ENCODE peak calls at places on chromosomes 16 and 17, in four cellular contexts. One of them, this sample, is unnamed.

GRCh38 chr17:4040784-4041183 is 76.5 kb upstream of the ATP2A3 start:
- DNase-seq in Peyer's patch: no peak
- DNase-seq in CD8-positive, alpha-beta T cell: no peak
- DNase-seq in NT2/D1: no peak
- DNase-seq in this sample: no peak

GRCh38 chr17:79873583-79873982 is 34.3 kb upstream of the CBX4 start:
- DNase-seq in CD8-positive, alpha-beta T cell: no peak
- DNase-seq in Peyer's patch: no peak
- DNase-seq in NT2/D1: no peak
- DNase-seq in this sample: no peak

GRCh38 chr17:46949291-46950174 is 26.6 kb downstream of the GOSR2 start:
- DNase-seq in NT2/D1: no peak
- DNase-seq in Peyer's patch: no peak
- DNase-seq in CD8-positive, alpha-beta T cell: no peak
- DNase-seq in this sample: no peak

GRCh38 chr16:89446136-89446974 is 44.0 kb downstream of the ANKRD11 start:
- DNase-seq in CD8-positive, alpha-beta T cell: peak; percentile 54
- DNase-seq in NT2/D1: no peak
- DNase-seq in Peyer's patch: no peak
- DNase-seq in this sample: no peak

GRCh38 chr17:76161113-76161512 is 20.1 kb upstream of the FOXJ1 start:
- DNase-seq in NT2/D1: no peak
- DNase-seq in Peyer's patch: no peak
- DNase-seq in CD8-positive, alpha-beta T cell: no peak
- DNase-seq in this sample: no peak

GRCh38 chr17:7043195-7043543 is 723 bp downstream of the SLC16A11 start:
- DNase-seq in NT2/D1: no peak
- DNase-seq in Peyer's patch: no peak
- DNase-seq in CD8-positive, alpha-beta T cell: no peak
- DNase-seq in this sample: no peak

GRCh38 chr16:71214771-71215381 is 15.6 kb downstream of the HYDIN start:
- DNase-seq in CD8-positive, alpha-beta T cell: no peak
- DNase-seq in NT2/D1: no peak
- DNase-seq in Peyer's patch: no peak
- DNase-seq in this sample: no peak

GRCh38 chr17:51120357-51120738 is 320 bp downstream of the SPAG9 start:
- DNase-seq in CD8-positive, alpha-beta T cell: peak; percentile 61
- DNase-seq in Peyer's patch: peak; percentile 39
- DNase-seq in NT2/D1: no peak
- DNase-seq in this sample: no peak

GRCh38 chr16:87040169-87041117 is 276.7 kb downstream of the C16orf95 start:
- DNase-seq in Peyer's patch: no peak
- DNase-seq in CD8-positive, alpha-beta T cell: no peak
- DNase-seq in NT2/D1: no peak
- DNase-seq in this sample: no peak

GRCh38 chr16:67100569-67101300 is 9.0 kb upstream of the PHAF1 start:
- DNase-seq in Peyer's patch: no peak
- DNase-seq in NT2/D1: no peak
- DNase-seq in CD8-positive, alpha-beta T cell: no peak
- DNase-seq in this sample: no peak

GRCh38 chr17:80737106-80738019 is 192.7 kb downstream of the RPTOR start:
- DNase-seq in NT2/D1: no peak
- DNase-seq in Peyer's patch: peak; percentile 77
- DNase-seq in CD8-positive, alpha-beta T cell: no peak
- DNase-seq in this sample: no peak

GRCh38 chr16:55021595-55022475 is 91.2 kb downstream of the IRX5 start:
- DNase-seq in Peyer's patch: no peak
- DNase-seq in NT2/D1: no peak
- DNase-seq in CD8-positive, alpha-beta T cell: no peak
- DNase-seq in this sample: peak; percentile 55

GRCh38 chr16:85625485-85626117 is 12.5 kb downstream of the GSE1 start:
- DNase-seq in Peyer's patch: no peak
- DNase-seq in NT2/D1: no peak
- DNase-seq in CD8-positive, alpha-beta T cell: no peak
- DNase-seq in this sample: no peak
- H3K4me3 ChIP-seq in Peyer's patch: no peak overlapping the region
- H3K4me3 ChIP-seq in NT2/D1: no peak overlapping the region
- H3K4me3 ChIP-seq in CD8-positive, alpha-beta T cell: no peak overlapping the region
- H3K4me3 ChIP-seq in this sample: no peak overlapping the region

DNA sequence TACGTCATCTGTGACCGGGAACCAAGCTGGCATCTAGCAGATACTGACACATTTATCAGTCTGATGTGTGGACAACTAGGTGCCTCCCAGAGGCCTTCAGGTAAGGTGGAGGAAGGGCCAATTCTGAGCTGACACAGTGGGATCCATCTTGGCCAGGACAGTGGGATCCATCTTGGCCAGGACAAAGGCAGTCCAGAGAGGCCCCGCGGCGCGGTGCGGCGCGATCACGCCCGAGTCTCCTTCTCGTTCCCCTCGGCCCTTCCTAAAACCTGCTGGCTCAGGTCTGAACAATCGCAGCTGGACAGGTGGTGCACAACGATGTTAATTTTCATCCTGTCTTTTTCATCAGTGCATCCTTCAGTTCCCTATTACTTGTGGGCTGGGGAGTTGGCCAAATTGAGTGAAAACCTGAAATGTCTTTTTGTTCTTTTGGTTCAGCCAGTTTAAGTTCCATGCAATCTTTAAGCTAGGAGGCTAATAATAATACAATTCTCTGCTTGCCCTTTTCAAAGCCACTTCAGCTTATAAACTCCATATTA is 486 bp upstream of the WSB1 start:
- DNase-seq in NT2/D1: no peak
- DNase-seq in Peyer's patch: no peak
- DNase-seq in CD8-positive, alpha-beta T cell: no peak
- DNase-seq in this sample: no peak
- H3K4me1 ChIP-seq in NT2/D1: peaks cover 2% of the 10 kb centered on the region
- H3K4me1 ChIP-seq in Peyer's patch: peaks cover 7% of the 10 kb centered on the region
- H3K4me1 ChIP-seq in CD8-positive, alpha-beta T cell: peaks cover 23% of the 10 kb centered on the region
- H3K4me1 ChIP-seq in this sample: peaks cover 10% of the 10 kb centered on the region

DNA sequence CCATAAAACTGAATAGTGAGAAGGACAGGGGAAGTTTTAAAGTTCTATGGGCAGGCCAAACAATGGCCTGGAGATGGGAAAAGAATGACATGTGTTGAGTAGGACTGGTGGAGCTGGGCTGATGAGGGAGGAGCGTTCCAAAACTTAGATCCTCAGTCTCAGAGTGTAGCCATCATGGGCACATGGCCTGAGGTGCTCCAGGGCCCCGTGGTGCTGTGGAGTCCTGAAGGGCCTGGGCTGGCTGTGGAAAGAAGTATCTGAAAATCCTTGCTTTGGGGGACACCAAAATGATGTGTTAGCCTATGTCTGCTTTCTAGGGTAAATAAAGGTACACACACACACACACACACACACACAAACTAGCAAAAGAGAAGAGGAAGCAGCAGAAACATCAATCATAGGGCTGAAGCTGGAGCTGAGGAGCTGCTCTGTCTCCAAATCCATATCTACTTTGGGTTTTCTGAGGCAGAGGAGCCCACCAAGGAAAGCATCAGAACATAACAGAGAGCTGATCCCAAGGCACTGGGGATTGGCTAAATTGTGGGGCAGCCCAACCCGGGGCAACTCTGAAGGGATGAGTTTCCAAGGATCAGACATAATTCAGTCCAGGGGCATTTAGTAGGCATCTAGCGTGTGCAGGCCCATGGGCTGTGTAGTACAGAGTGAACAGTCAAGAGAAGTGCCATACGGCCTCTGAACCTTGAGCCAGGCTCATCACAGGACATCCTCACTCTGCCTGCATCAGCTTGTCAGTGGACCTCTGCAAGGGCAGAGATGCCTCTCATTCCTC is 85.2 kb downstream of the C16orf78 start:
- DNase-seq in CD8-positive, alpha-beta T cell: no peak
- DNase-seq in Peyer's patch: no peak
- DNase-seq in NT2/D1: no peak
- DNase-seq in this sample: no peak
- H3K4me3 ChIP-seq in CD8-positive, alpha-beta T cell: no peak overlapping the region
- H3K4me3 ChIP-seq in Peyer's patch: no peak overlapping the region
- H3K4me3 ChIP-seq in NT2/D1: no peak overlapping the region
- H3K4me3 ChIP-seq in this sample: no peak overlapping the region

GRCh38 chr17:29618272-29619065 is 4.2 kb downstream of the CORO6 start:
- DNase-seq in Peyer's patch: no peak
- DNase-seq in CD8-positive, alpha-beta T cell: no peak
- DNase-seq in NT2/D1: no peak
- DNase-seq in this sample: no peak

GRCh38 chr17:29620779-29621500 is 1.8 kb downstream of the CORO6 start:
- DNase-seq in Peyer's patch: no peak
- DNase-seq in NT2/D1: no peak
- DNase-seq in CD8-positive, alpha-beta T cell: no peak
- DNase-seq in this sample: no peak

GRCh38 chr17:29621751-29622194 is 939 bp downstream of the CORO6 start:
- DNase-seq in Peyer's patch: no peak
- DNase-seq in CD8-positive, alpha-beta T cell: no peak
- DNase-seq in NT2/D1: no peak
- DNase-seq in this sample: no peak

GRCh38 chr17:29619251-29619650 is 3.5 kb downstream of the CORO6 start:
- DNase-seq in Peyer's patch: no peak
- DNase-seq in NT2/D1: no peak
- DNase-seq in CD8-positive, alpha-beta T cell: no peak
- DNase-seq in this sample: no peak

GRCh38 chr17:29620271-29620670 is 2.4 kb downstream of the CORO6 start:
- DNase-seq in Peyer's patch: no peak
- DNase-seq in CD8-positive, alpha-beta T cell: no peak
- DNase-seq in NT2/D1: peak; percentile 39
- DNase-seq in this sample: no peak
- H3K4me1 ChIP-seq in Peyer's patch: peaks cover 36% of the 10 kb centered on the region
- H3K4me1 ChIP-seq in CD8-positive, alpha-beta T cell: peaks cover 47% of the 10 kb centered on the region
- H3K4me1 ChIP-seq in NT2/D1: peaks cover 26% of the 10 kb centered on the region
- H3K4me1 ChIP-seq in this sample: peaks cover 23% of the 10 kb centered on the region

GRCh38 chr17:64424318-64424717 is 24.6 kb upstream of the MILR1 start:
- DNase-seq in CD8-positive, alpha-beta T cell: no peak
- DNase-seq in NT2/D1: no peak
- DNase-seq in Peyer's patch: no peak
- DNase-seq in this sample: no peak

GRCh38 chr17:64413505-64413904 is 22.8 kb upstream of the PECAM1 start:
- DNase-seq in NT2/D1: no peak
- DNase-seq in CD8-positive, alpha-beta T cell: no peak
- DNase-seq in Peyer's patch: peak; percentile 69
- DNase-seq in this sample: no peak

GRCh38 chr17:64420143-64420670 is 28.7 kb upstream of the MILR1 start:
- DNase-seq in NT2/D1: no peak
- DNase-seq in CD8-positive, alpha-beta T cell: no peak
- DNase-seq in Peyer's patch: no peak
- DNase-seq in this sample: peak; percentile 35

GRCh38 chr17:64423881-64424280 is 25.0 kb upstream of the MILR1 start:
- DNase-seq in Peyer's patch: no peak
- DNase-seq in NT2/D1: no peak
- DNase-seq in CD8-positive, alpha-beta T cell: no peak
- DNase-seq in this sample: no peak

GRCh38 chr17:64418506-64419339 is 28.1 kb upstream of the PECAM1 start:
- DNase-seq in CD8-positive, alpha-beta T cell: no peak
- DNase-seq in Peyer's patch: no peak
- DNase-seq in NT2/D1: no peak
- DNase-seq in this sample: peak; percentile 50
- H3K4me3 ChIP-seq in CD8-positive, alpha-beta T cell: no peak overlapping the region
- H3K4me3 ChIP-seq in Peyer's patch: no peak overlapping the region
- H3K4me3 ChIP-seq in NT2/D1: no peak overlapping the region
- H3K4me3 ChIP-seq in this sample: no peak overlapping the region

DNA sequence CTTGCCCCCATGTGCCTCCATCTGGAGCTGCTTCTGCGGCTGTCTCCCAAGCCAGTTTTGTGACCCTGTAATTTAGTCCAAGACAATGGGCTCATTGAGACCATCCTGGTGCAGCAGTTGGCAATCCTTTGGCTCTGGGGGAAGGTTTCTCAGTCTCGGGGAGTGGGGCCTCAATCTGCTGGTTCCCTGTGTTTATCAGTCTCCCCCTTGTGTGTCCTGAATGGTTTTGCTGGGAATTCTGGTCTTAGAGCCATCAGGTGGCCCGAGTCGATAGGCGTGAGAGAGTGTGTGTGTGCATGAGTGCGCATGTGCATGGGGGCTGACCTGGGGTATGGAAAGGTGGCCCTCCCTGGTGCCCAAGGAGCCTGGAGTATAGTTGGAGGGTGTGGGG is 234.8 kb downstream of the SEC14L1 start:
- DNase-seq in NT2/D1: no peak
- DNase-seq in Peyer's patch: no peak
- DNase-seq in CD8-positive, alpha-beta T cell: no peak
- DNase-seq in this sample: no peak
- H3K4me1 ChIP-seq in NT2/D1: peaks cover 62% of the 10 kb centered on the region
- H3K4me1 ChIP-seq in Peyer's patch: peaks cover 34% of the 10 kb centered on the region
- H3K4me1 ChIP-seq in CD8-positive, alpha-beta T cell: peaks cover 81% of the 10 kb centered on the region
- H3K4me1 ChIP-seq in this sample: peaks cover 6% of the 10 kb centered on the region

DNA sequence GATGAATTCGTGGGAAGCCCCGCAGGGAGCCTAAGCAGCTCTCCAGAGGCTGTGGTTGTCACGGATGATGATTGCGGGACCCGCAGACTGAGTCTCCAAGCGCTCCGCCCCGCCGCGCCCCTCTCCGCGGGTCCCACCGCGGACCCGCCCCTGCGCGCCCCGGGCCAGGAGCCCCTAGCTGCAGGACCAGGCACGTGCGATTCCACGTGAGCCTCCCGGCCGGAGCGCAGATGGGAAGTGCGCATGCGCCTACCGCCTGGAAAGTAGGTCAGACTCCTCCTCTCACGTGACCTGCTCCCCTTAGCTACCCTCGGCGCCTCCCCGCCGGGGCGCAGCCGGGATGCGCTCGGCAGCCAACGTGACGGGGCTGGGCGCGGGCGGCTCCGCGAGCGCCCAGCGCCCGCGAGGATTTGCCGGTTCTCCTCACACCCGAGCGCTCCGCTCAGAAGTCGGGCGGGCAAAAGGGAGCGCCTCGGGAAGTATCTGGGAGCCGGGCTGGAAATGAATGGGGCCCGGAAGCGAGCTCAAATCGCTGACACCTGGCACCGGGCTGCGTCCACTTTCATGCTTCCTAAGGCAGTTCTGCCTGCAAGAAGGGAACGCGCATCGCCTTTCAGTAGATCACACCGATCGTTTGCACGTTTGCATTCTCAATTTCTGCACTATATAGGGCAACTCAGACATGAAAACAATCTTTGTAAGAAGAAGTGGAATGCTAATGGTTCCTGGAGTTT is 26.4 kb upstream of the HLF start:
- DNase-seq in NT2/D1: peak; percentile 81
- DNase-seq in Peyer's patch: peak; percentile 79
- DNase-seq in CD8-positive, alpha-beta T cell: peak; percentile 81
- DNase-seq in this sample: peak; percentile 94
- H3K4me3 ChIP-seq in NT2/D1: peak overlapping the region; percentile 54
- H3K4me3 ChIP-seq in Peyer's patch: peak overlapping the region; percentile 55
- H3K4me3 ChIP-seq in CD8-positive, alpha-beta T cell: peak overlapping the region; percentile 71
- H3K4me3 ChIP-seq in this sample: peak overlapping the region; percentile 37

GRCh38 chr16:19872179-19872863 is 12.3 kb downstream of the GPRC5B start:
- DNase-seq in Peyer's patch: no peak
- DNase-seq in NT2/D1: no peak
- DNase-seq in CD8-positive, alpha-beta T cell: no peak
- DNase-seq in this sample: no peak
- H3K4me1 ChIP-seq in Peyer's patch: no peaks in the 10 kb centered on the region
- H3K4me1 ChIP-seq in NT2/D1: peaks cover 14% of the 10 kb centered on the region
- H3K4me1 ChIP-seq in CD8-positive, alpha-beta T cell: no peaks in the 10 kb centered on the region
- H3K4me1 ChIP-seq in this sample: no peaks in the 10 kb centered on the region

This sample was measured in HAP-1.